ENCODE peak calls at places on chromosomes 4 and X, in nine cellular contexts. One of them, this sample, is unnamed.

GRCh38 chr4:33924801-33925200 is 2319.5 kb downstream of the ARAP2 start:
- DNase-seq in tibial artery: no peak
- DNase-seq in stomach: no peak
- DNase-seq in GM10248: no peak
- DNase-seq in iPS-NIHi11: no peak
- DNase-seq in CD4-positive, alpha-beta T cell: no peak
- DNase-seq in GM19239: no peak
- DNase-seq in NCI-H510A treated with DMSO at 0.1 percent for 48 hours: no peak
- DNase-seq in stimulated activated CD4-positive, alpha-beta T cell treated with anti-CD3 and anti-CD28 coated beads, Interleukin-2, amount 100 ng/mL, for 48 hours: no peak
- DNase-seq in this sample: no peak

GRCh38 chr4:6180841-6181631 is 19.3 kb downstream of the JAKMIP1 start:
- DNase-seq in GM10248: peak
- DNase-seq in stimulated activated CD4-positive, alpha-beta T cell treated with anti-CD3 and anti-CD28 coated beads, Interleukin-2, amount 100 ng/mL, for 48 hours: no peak
- DNase-seq in GM19239: no peak
- DNase-seq in tibial artery: no peak
- DNase-seq in NCI-H510A treated with DMSO at 0.1 percent for 48 hours: no peak
- DNase-seq in stomach: no peak
- DNase-seq in iPS-NIHi11: no peak
- DNase-seq in CD4-positive, alpha-beta T cell: no peak
- DNase-seq in this sample: no peak

GRCh38 chrX:19040373-19040772 is 56.5 kb upstream of the PHKA2 start:
- DNase-seq in iPS-NIHi11: no peak
- DNase-seq in CD4-positive, alpha-beta T cell: no peak
- DNase-seq in GM10248: no peak
- DNase-seq in tibial artery: no peak
- DNase-seq in GM19239: no peak
- DNase-seq in NCI-H510A treated with DMSO at 0.1 percent for 48 hours: no peak
- DNase-seq in stimulated activated CD4-positive, alpha-beta T cell treated with anti-CD3 and anti-CD28 coated beads, Interleukin-2, amount 100 ng/mL, for 48 hours: no peak
- DNase-seq in stomach: no peak
- DNase-seq in this sample: no peak

GRCh38 chr4:163384434-163384833 is 40.7 kb downstream of the NPY5R start:
- DNase-seq in CD4-positive, alpha-beta T cell: no peak
- DNase-seq in tibial artery: no peak
- DNase-seq in iPS-NIHi11: no peak
- DNase-seq in GM19239: no peak
- DNase-seq in stimulated activated CD4-positive, alpha-beta T cell treated with anti-CD3 and anti-CD28 coated beads, Interleukin-2, amount 100 ng/mL, for 48 hours: no peak
- DNase-seq in GM10248: no peak
- DNase-seq in NCI-H510A treated with DMSO at 0.1 percent for 48 hours: no peak
- DNase-seq in stomach: no peak
- DNase-seq in this sample: no peak

GRCh38 chr4:168679397-168680176 is 182.7 kb downstream of the PALLD start:
- DNase-seq in stimulated activated CD4-positive, alpha-beta T cell treated with anti-CD3 and anti-CD28 coated beads, Interleukin-2, amount 100 ng/mL, for 48 hours: no peak
- DNase-seq in GM10248: no peak
- DNase-seq in NCI-H510A treated with DMSO at 0.1 percent for 48 hours: no peak
- DNase-seq in CD4-positive, alpha-beta T cell: no peak
- DNase-seq in tibial artery: no peak
- DNase-seq in GM19239: no peak
- DNase-seq in stomach: no peak
- DNase-seq in iPS-NIHi11: no peak
- DNase-seq in this sample: no peak

GRCh38 chrX:29419774-29420553 is 795.4 kb upstream of the MAGEB2 start:
- DNase-seq in NCI-H510A treated with DMSO at 0.1 percent for 48 hours: no peak
- DNase-seq in GM10248: no peak
- DNase-seq in tibial artery: no peak
- DNase-seq in CD4-positive, alpha-beta T cell: no peak
- DNase-seq in iPS-NIHi11: no peak
- DNase-seq in GM19239: no peak
- DNase-seq in stimulated activated CD4-positive, alpha-beta T cell treated with anti-CD3 and anti-CD28 coated beads, Interleukin-2, amount 100 ng/mL, for 48 hours: no peak
- DNase-seq in stomach: no peak
- DNase-seq in this sample: no peak

GRCh38 chr4:26204911-26205368 is 115.9 kb upstream of the RBPJ start:
- DNase-seq in stomach: peak
- DNase-seq in iPS-NIHi11: peak
- DNase-seq in GM10248: no peak
- DNase-seq in stimulated activated CD4-positive, alpha-beta T cell treated with anti-CD3 and anti-CD28 coated beads, Interleukin-2, amount 100 ng/mL, for 48 hours: no peak
- DNase-seq in CD4-positive, alpha-beta T cell: no peak
- DNase-seq in tibial artery: no peak
- DNase-seq in NCI-H510A treated with DMSO at 0.1 percent for 48 hours: peak
- DNase-seq in GM19239: no peak
- DNase-seq in this sample: no peak

GRCh38 chr4:168076989-168077725 is 15.2 kb upstream of the ANXA10 start:
- DNase-seq in iPS-NIHi11: peak
- DNase-seq in GM19239: peak
- DNase-seq in GM10248: peak
- DNase-seq in CD4-positive, alpha-beta T cell: no peak
- DNase-seq in stimulated activated CD4-positive, alpha-beta T cell treated with anti-CD3 and anti-CD28 coated beads, Interleukin-2, amount 100 ng/mL, for 48 hours: peak
- DNase-seq in NCI-H510A treated with DMSO at 0.1 percent for 48 hours: peak
- DNase-seq in tibial artery: no peak
- DNase-seq in stomach: peak
- DNase-seq in this sample: peak

GRCh38 chr4:52837716-52838558 is 24.2 kb upstream of the RASL11B start:
- DNase-seq in GM19239: no peak
- DNase-seq in stimulated activated CD4-positive, alpha-beta T cell treated with anti-CD3 and anti-CD28 coated beads, Interleukin-2, amount 100 ng/mL, for 48 hours: no peak
- DNase-seq in GM10248: no peak
- DNase-seq in iPS-NIHi11: no peak
- DNase-seq in stomach: no peak
- DNase-seq in NCI-H510A treated with DMSO at 0.1 percent for 48 hours: peak
- DNase-seq in CD4-positive, alpha-beta T cell: no peak
- DNase-seq in tibial artery: no peak
- DNase-seq in this sample: no peak

GRCh38 chr4:19693949-19694597 is 557.6 kb upstream of the SLIT2 start:
- DNase-seq in stomach: no peak
- DNase-seq in stimulated activated CD4-positive, alpha-beta T cell treated with anti-CD3 and anti-CD28 coated beads, Interleukin-2, amount 100 ng/mL, for 48 hours: no peak
- DNase-seq in CD4-positive, alpha-beta T cell: no peak
- DNase-seq in GM10248: no peak
- DNase-seq in NCI-H510A treated with DMSO at 0.1 percent for 48 hours: no peak
- DNase-seq in GM19239: no peak
- DNase-seq in tibial artery: no peak
- DNase-seq in iPS-NIHi11: peak
- DNase-seq in this sample: no peak

GRCh38 chrX:120468071-120468470 is 1.0 kb downstream of the LAMP2 start:
- DNase-seq in stimulated activated CD4-positive, alpha-beta T cell treated with anti-CD3 and anti-CD28 coated beads, Interleukin-2, amount 100 ng/mL, for 48 hours: no peak
- DNase-seq in CD4-positive, alpha-beta T cell: no peak
- DNase-seq in stomach: no peak
- DNase-seq in GM19239: no peak
- DNase-seq in NCI-H510A treated with DMSO at 0.1 percent for 48 hours: no peak
- DNase-seq in iPS-NIHi11: no peak
- DNase-seq in GM10248: peak
- DNase-seq in tibial artery: no peak
- DNase-seq in this sample: no peak

GRCh38 chr4:7066006-7066405 is 1.9 kb downstream of the GRPEL1 start:
- DNase-seq in NCI-H510A treated with DMSO at 0.1 percent for 48 hours: no peak
- DNase-seq in CD4-positive, alpha-beta T cell: no peak
- DNase-seq in tibial artery: no peak
- DNase-seq in stomach: no peak
- DNase-seq in iPS-NIHi11: no peak
- DNase-seq in GM19239: no peak
- DNase-seq in GM10248: no peak
- DNase-seq in stimulated activated CD4-positive, alpha-beta T cell treated with anti-CD3 and anti-CD28 coated beads, Interleukin-2, amount 100 ng/mL, for 48 hours: no peak
- DNase-seq in this sample: no peak

GRCh38 chr4:183499797-183500196 is 5.1 kb upstream of the ING2 start:
- DNase-seq in NCI-H510A treated with DMSO at 0.1 percent for 48 hours: no peak
- DNase-seq in GM19239: no peak
- DNase-seq in stimulated activated CD4-positive, alpha-beta T cell treated with anti-CD3 and anti-CD28 coated beads, Interleukin-2, amount 100 ng/mL, for 48 hours: no peak
- DNase-seq in GM10248: no peak
- DNase-seq in tibial artery: no peak
- DNase-seq in CD4-positive, alpha-beta T cell: no peak
- DNase-seq in stomach: no peak
- DNase-seq in iPS-NIHi11: no peak
- DNase-seq in this sample: no peak

GRCh38 chr4:107853444-107854325 is 29.0 kb downstream of the SGMS2 start:
- DNase-seq in stimulated activated CD4-positive, alpha-beta T cell treated with anti-CD3 and anti-CD28 coated beads, Interleukin-2, amount 100 ng/mL, for 48 hours: no peak
- DNase-seq in CD4-positive, alpha-beta T cell: no peak
- DNase-seq in GM10248: no peak
- DNase-seq in stomach: no peak
- DNase-seq in NCI-H510A treated with DMSO at 0.1 percent for 48 hours: no peak
- DNase-seq in iPS-NIHi11: no peak
- DNase-seq in GM19239: no peak
- DNase-seq in tibial artery: no peak
- DNase-seq in this sample: no peak

GRCh38 chr4:124499266-124499665 is 213.3 kb downstream of the ANKRD50 start:
- DNase-seq in GM10248: no peak
- DNase-seq in CD4-positive, alpha-beta T cell: no peak
- DNase-seq in tibial artery: no peak
- DNase-seq in stimulated activated CD4-positive, alpha-beta T cell treated with anti-CD3 and anti-CD28 coated beads, Interleukin-2, amount 100 ng/mL, for 48 hours: no peak
- DNase-seq in GM19239: no peak
- DNase-seq in stomach: no peak
- DNase-seq in iPS-NIHi11: no peak
- DNase-seq in NCI-H510A treated with DMSO at 0.1 percent for 48 hours: no peak
- DNase-seq in this sample: no peak

GRCh38 chr4:101346562-101347266 is 612 bp downstream of the PPP3CA start:
- DNase-seq in stomach: peak
- DNase-seq in stimulated activated CD4-positive, alpha-beta T cell treated with anti-CD3 and anti-CD28 coated beads, Interleukin-2, amount 100 ng/mL, for 48 hours: peak
- DNase-seq in iPS-NIHi11: peak
- DNase-seq in tibial artery: peak
- DNase-seq in GM10248: peak
- DNase-seq in GM19239: no peak
- DNase-seq in CD4-positive, alpha-beta T cell: peak
- DNase-seq in NCI-H510A treated with DMSO at 0.1 percent for 48 hours: peak
- DNase-seq in this sample: no peak

GRCh38 chr4:122764808-122765189 is 32.3 kb downstream of the BBS12 start:
- DNase-seq in stomach: no peak
- DNase-seq in CD4-positive, alpha-beta T cell: no peak
- DNase-seq in tibial artery: no peak
- DNase-seq in stimulated activated CD4-positive, alpha-beta T cell treated with anti-CD3 and anti-CD28 coated beads, Interleukin-2, amount 100 ng/mL, for 48 hours: no peak
- DNase-seq in GM19239: no peak
- DNase-seq in GM10248: peak
- DNase-seq in iPS-NIHi11: no peak
- DNase-seq in NCI-H510A treated with DMSO at 0.1 percent for 48 hours: no peak
- DNase-seq in this sample: no peak

GRCh38 chr4:7347981-7348380 is 86.7 kb downstream of the PSAPL1 start:
- DNase-seq in stimulated activated CD4-positive, alpha-beta T cell treated with anti-CD3 and anti-CD28 coated beads, Interleukin-2, amount 100 ng/mL, for 48 hours: no peak
- DNase-seq in stomach: no peak
- DNase-seq in iPS-NIHi11: no peak
- DNase-seq in NCI-H510A treated with DMSO at 0.1 percent for 48 hours: no peak
- DNase-seq in CD4-positive, alpha-beta T cell: no peak
- DNase-seq in GM19239: no peak
- DNase-seq in tibial artery: no peak
- DNase-seq in GM10248: no peak
- DNase-seq in this sample: no peak

GRCh38 chr4:2067446-2068197 is 8.5 kb downstream of the NAT8L start:
- DNase-seq in GM10248: no peak
- DNase-seq in iPS-NIHi11: no peak
- DNase-seq in stimulated activated CD4-positive, alpha-beta T cell treated with anti-CD3 and anti-CD28 coated beads, Interleukin-2, amount 100 ng/mL, for 48 hours: no peak
- DNase-seq in GM19239: no peak
- DNase-seq in tibial artery: no peak
- DNase-seq in NCI-H510A treated with DMSO at 0.1 percent for 48 hours: no peak
- DNase-seq in CD4-positive, alpha-beta T cell: no peak
- DNase-seq in stomach: no peak
- DNase-seq in this sample: no peak

GRCh38 chr4:88609387-88609786 is 17.1 kb downstream of the HERC3 start:
- DNase-seq in stimulated activated CD4-positive, alpha-beta T cell treated with anti-CD3 and anti-CD28 coated beads, Interleukin-2, amount 100 ng/mL, for 48 hours: no peak
- DNase-seq in tibial artery: no peak
- DNase-seq in CD4-positive, alpha-beta T cell: no peak
- DNase-seq in stomach: no peak
- DNase-seq in iPS-NIHi11: no peak
- DNase-seq in GM10248: no peak
- DNase-seq in GM19239: no peak
- DNase-seq in NCI-H510A treated with DMSO at 0.1 percent for 48 hours: no peak
- DNase-seq in this sample: no peak

GRCh38 chr4:55758570-55758969 is 61.0 kb upstream of the EXOC1L start:
- DNase-seq in stomach: no peak
- DNase-seq in NCI-H510A treated with DMSO at 0.1 percent for 48 hours: peak
- DNase-seq in stimulated activated CD4-positive, alpha-beta T cell treated with anti-CD3 and anti-CD28 coated beads, Interleukin-2, amount 100 ng/mL, for 48 hours: no peak
- DNase-seq in CD4-positive, alpha-beta T cell: no peak
- DNase-seq in GM19239: no peak
- DNase-seq in iPS-NIHi11: no peak
- DNase-seq in GM10248: no peak
- DNase-seq in tibial artery: no peak
- DNase-seq in this sample: no peak

GRCh38 chr4:37893164-37893563 is 2.3 kb downstream of the TBC1D1 start:
- DNase-seq in GM10248: no peak
- DNase-seq in NCI-H510A treated with DMSO at 0.1 percent for 48 hours: no peak
- DNase-seq in tibial artery: no peak
- DNase-seq in GM19239: no peak
- DNase-seq in stomach: no peak
- DNase-seq in CD4-positive, alpha-beta T cell: no peak
- DNase-seq in iPS-NIHi11: no peak
- DNase-seq in stimulated activated CD4-positive, alpha-beta T cell treated with anti-CD3 and anti-CD28 coated beads, Interleukin-2, amount 100 ng/mL, for 48 hours: no peak
- DNase-seq in this sample: no peak

GRCh38 chrX:135094726-135095125 is 25.6 kb downstream of the ETDB start:
- DNase-seq in tibial artery: no peak
- DNase-seq in stimulated activated CD4-positive, alpha-beta T cell treated with anti-CD3 and anti-CD28 coated beads, Interleukin-2, amount 100 ng/mL, for 48 hours: no peak
- DNase-seq in GM19239: no peak
- DNase-seq in iPS-NIHi11: no peak
- DNase-seq in NCI-H510A treated with DMSO at 0.1 percent for 48 hours: no peak
- DNase-seq in CD4-positive, alpha-beta T cell: no peak
- DNase-seq in GM10248: no peak
- DNase-seq in stomach: no peak
- DNase-seq in this sample: no peak

GRCh38 chr4:3628868-3629175 is 96.6 kb upstream of the LRPAP1 start:
- DNase-seq in iPS-NIHi11: no peak
- DNase-seq in CD4-positive, alpha-beta T cell: no peak
- DNase-seq in tibial artery: no peak
- DNase-seq in stimulated activated CD4-positive, alpha-beta T cell treated with anti-CD3 and anti-CD28 coated beads, Interleukin-2, amount 100 ng/mL, for 48 hours: no peak
- DNase-seq in NCI-H510A treated with DMSO at 0.1 percent for 48 hours: no peak
- DNase-seq in stomach: no peak
- DNase-seq in GM10248: no peak
- DNase-seq in GM19239: no peak
- DNase-seq in this sample: no peak

GRCh38 chrX:39718951-39719350 is 378.8 kb downstream of the BCOR start:
- DNase-seq in CD4-positive, alpha-beta T cell: no peak
- DNase-seq in tibial artery: no peak
- DNase-seq in GM19239: no peak
- DNase-seq in stimulated activated CD4-positive, alpha-beta T cell treated with anti-CD3 and anti-CD28 coated beads, Interleukin-2, amount 100 ng/mL, for 48 hours: no peak
- DNase-seq in stomach: no peak
- DNase-seq in NCI-H510A treated with DMSO at 0.1 percent for 48 hours: peak
- DNase-seq in iPS-NIHi11: no peak
- DNase-seq in GM10248: no peak
- DNase-seq in this sample: no peak

GRCh38 chrX:130413415-130413814 is 11.6 kb downstream of the RBMX2 start:
- DNase-seq in NCI-H510A treated with DMSO at 0.1 percent for 48 hours: no peak
- DNase-seq in stomach: no peak
- DNase-seq in GM10248: no peak
- DNase-seq in GM19239: no peak
- DNase-seq in tibial artery: peak
- DNase-seq in CD4-positive, alpha-beta T cell: no peak
- DNase-seq in stimulated activated CD4-positive, alpha-beta T cell treated with anti-CD3 and anti-CD28 coated beads, Interleukin-2, amount 100 ng/mL, for 48 hours: no peak
- DNase-seq in iPS-NIHi11: no peak
- DNase-seq in this sample: no peak

GRCh38 chr4:16448240-16448639 is 222.0 kb upstream of the TAPT1 start:
- DNase-seq in GM10248: no peak
- DNase-seq in GM19239: no peak
- DNase-seq in tibial artery: no peak
- DNase-seq in stimulated activated CD4-positive, alpha-beta T cell treated with anti-CD3 and anti-CD28 coated beads, Interleukin-2, amount 100 ng/mL, for 48 hours: no peak
- DNase-seq in NCI-H510A treated with DMSO at 0.1 percent for 48 hours: no peak
- DNase-seq in CD4-positive, alpha-beta T cell: no peak
- DNase-seq in stomach: no peak
- DNase-seq in iPS-NIHi11: no peak
- DNase-seq in this sample: no peak

GRCh38 chr4:87317527-87317926 is 5.2 kb downstream of the HSD17B13 start:
- DNase-seq in tibial artery: no peak
- DNase-seq in NCI-H510A treated with DMSO at 0.1 percent for 48 hours: no peak
- DNase-seq in stimulated activated CD4-positive, alpha-beta T cell treated with anti-CD3 and anti-CD28 coated beads, Interleukin-2, amount 100 ng/mL, for 48 hours: no peak
- DNase-seq in CD4-positive, alpha-beta T cell: no peak
- DNase-seq in GM19239: no peak
- DNase-seq in GM10248: no peak
- DNase-seq in iPS-NIHi11: no peak
- DNase-seq in stomach: no peak
- DNase-seq in this sample: no peak

GRCh38 chr4:165726831-165727230 is 146.2 kb upstream of the TLL1 start:
- DNase-seq in GM19239: no peak
- DNase-seq in tibial artery: no peak
- DNase-seq in iPS-NIHi11: no peak
- DNase-seq in GM10248: no peak
- DNase-seq in stimulated activated CD4-positive, alpha-beta T cell treated with anti-CD3 and anti-CD28 coated beads, Interleukin-2, amount 100 ng/mL, for 48 hours: no peak
- DNase-seq in NCI-H510A treated with DMSO at 0.1 percent for 48 hours: no peak
- DNase-seq in stomach: no peak
- DNase-seq in CD4-positive, alpha-beta T cell: no peak
- DNase-seq in this sample: no peak

GRCh38 chrX:115949900-115950822 is 220.4 kb upstream of the AGTR2 start:
- DNase-seq in NCI-H510A treated with DMSO at 0.1 percent for 48 hours: peak
- DNase-seq in GM19239: no peak
- DNase-seq in stomach: peak
- DNase-seq in tibial artery: no peak
- DNase-seq in CD4-positive, alpha-beta T cell: no peak
- DNase-seq in GM10248: no peak
- DNase-seq in iPS-NIHi11: peak
- DNase-seq in stimulated activated CD4-positive, alpha-beta T cell treated with anti-CD3 and anti-CD28 coated beads, Interleukin-2, amount 100 ng/mL, for 48 hours: peak
- DNase-seq in this sample: peak

GRCh38 chr4:67712000-67712625 is 11.2 kb upstream of the UBA6 start:
- DNase-seq in NCI-H510A treated with DMSO at 0.1 percent for 48 hours: no peak
- DNase-seq in GM10248: no peak
- DNase-seq in stomach: no peak
- DNase-seq in CD4-positive, alpha-beta T cell: no peak
- DNase-seq in stimulated activated CD4-positive, alpha-beta T cell treated with anti-CD3 and anti-CD28 coated beads, Interleukin-2, amount 100 ng/mL, for 48 hours: no peak
- DNase-seq in iPS-NIHi11: no peak
- DNase-seq in GM19239: no peak
- DNase-seq in tibial artery: no peak
- DNase-seq in this sample: no peak